ENCODE peak calls at places on chromosomes 3 and 15, in five cellular contexts. One of them, this sample, is unnamed.

GRCh38 chr15:66704783-66705113 is 2.7 kb downstream of the SMAD6 start:
- DNase-seq in endothelial cell of umbilical vein: no peak
- DNase-seq in stimulated activated CD4-positive, alpha-beta T cell treated with anti-CD3 and anti-CD28 coated beads, Interleukin-2, amount 100 ng/mL, for 48 hours: no peak
- DNase-seq in B cell: no peak
- DNase-seq in HFF-Myc: no peak
- DNase-seq in this sample: no peak

GRCh38 chr3:118942651-118943050 is 92.0 kb downstream of the IGSF11 start:
- DNase-seq in endothelial cell of umbilical vein: no peak
- DNase-seq in stimulated activated CD4-positive, alpha-beta T cell treated with anti-CD3 and anti-CD28 coated beads, Interleukin-2, amount 100 ng/mL, for 48 hours: no peak
- DNase-seq in B cell: no peak
- DNase-seq in HFF-Myc: no peak
- DNase-seq in this sample: no peak

GRCh38 chr3:165883126-165883525 is 45.9 kb upstream of the BCHE start:
- DNase-seq in endothelial cell of umbilical vein: no peak
- DNase-seq in stimulated activated CD4-positive, alpha-beta T cell treated with anti-CD3 and anti-CD28 coated beads, Interleukin-2, amount 100 ng/mL, for 48 hours: no peak
- DNase-seq in B cell: no peak
- DNase-seq in HFF-Myc: no peak
- DNase-seq in this sample: no peak

GRCh38 chr3:51982352-51982837 is 940 bp upstream of the ACY1 start:
- DNase-seq in endothelial cell of umbilical vein: no peak
- DNase-seq in stimulated activated CD4-positive, alpha-beta T cell treated with anti-CD3 and anti-CD28 coated beads, Interleukin-2, amount 100 ng/mL, for 48 hours: no peak
- DNase-seq in B cell: peak
- DNase-seq in HFF-Myc: no peak
- DNase-seq in this sample: no peak

GRCh38 chr3:195925746-195926145 is 17.4 kb upstream of the TNK2 start:
- DNase-seq in endothelial cell of umbilical vein: no peak
- DNase-seq in stimulated activated CD4-positive, alpha-beta T cell treated with anti-CD3 and anti-CD28 coated beads, Interleukin-2, amount 100 ng/mL, for 48 hours: no peak
- DNase-seq in B cell: no peak
- DNase-seq in HFF-Myc: no peak
- DNase-seq in this sample: no peak

GRCh38 chr3:59894425-59895146 is 844.8 kb upstream of the CFAP20DC start:
- DNase-seq in endothelial cell of umbilical vein: no peak
- DNase-seq in stimulated activated CD4-positive, alpha-beta T cell treated with anti-CD3 and anti-CD28 coated beads, Interleukin-2, amount 100 ng/mL, for 48 hours: no peak
- DNase-seq in B cell: no peak
- DNase-seq in HFF-Myc: no peak
- DNase-seq in this sample: no peak

GRCh38 chr3:4139462-4140140 is 163.6 kb upstream of the SETMAR start:
- DNase-seq in endothelial cell of umbilical vein: no peak
- DNase-seq in stimulated activated CD4-positive, alpha-beta T cell treated with anti-CD3 and anti-CD28 coated beads, Interleukin-2, amount 100 ng/mL, for 48 hours: no peak
- DNase-seq in B cell: no peak
- DNase-seq in HFF-Myc: no peak
- DNase-seq in this sample: no peak

GRCh38 chr3:49397470-49397869 is 14.3 kb downstream of the RHOA start:
- DNase-seq in endothelial cell of umbilical vein: peak
- DNase-seq in stimulated activated CD4-positive, alpha-beta T cell treated with anti-CD3 and anti-CD28 coated beads, Interleukin-2, amount 100 ng/mL, for 48 hours: no peak
- DNase-seq in B cell: peak
- DNase-seq in HFF-Myc: no peak
- DNase-seq in this sample: no peak

GRCh38 chr3:127802620-127803019 is 19.7 kb downstream of the MGLL start:
- DNase-seq in endothelial cell of umbilical vein: no peak
- DNase-seq in stimulated activated CD4-positive, alpha-beta T cell treated with anti-CD3 and anti-CD28 coated beads, Interleukin-2, amount 100 ng/mL, for 48 hours: no peak
- DNase-seq in B cell: no peak
- DNase-seq in HFF-Myc: no peak
- DNase-seq in this sample: no peak

GRCh38 chr15:60004846-60005351 is 788 bp downstream of the FOXB1 start:
- DNase-seq in endothelial cell of umbilical vein: peak
- DNase-seq in stimulated activated CD4-positive, alpha-beta T cell treated with anti-CD3 and anti-CD28 coated beads, Interleukin-2, amount 100 ng/mL, for 48 hours: no peak
- DNase-seq in B cell: no peak
- DNase-seq in HFF-Myc: no peak
- DNase-seq in this sample: no peak

GRCh38 chr15:100570282-100570681 is 31.7 kb downstream of the LINS1 start:
- DNase-seq in endothelial cell of umbilical vein: no peak
- DNase-seq in stimulated activated CD4-positive, alpha-beta T cell treated with anti-CD3 and anti-CD28 coated beads, Interleukin-2, amount 100 ng/mL, for 48 hours: no peak
- DNase-seq in B cell: no peak
- DNase-seq in HFF-Myc: no peak
- DNase-seq in this sample: no peak

GRCh38 chr3:125381743-125382142 is 6.6 kb upstream of the ZNF148 start:
- DNase-seq in endothelial cell of umbilical vein: peak
- DNase-seq in stimulated activated CD4-positive, alpha-beta T cell treated with anti-CD3 and anti-CD28 coated beads, Interleukin-2, amount 100 ng/mL, for 48 hours: peak
- DNase-seq in B cell: no peak
- DNase-seq in HFF-Myc: peak
- DNase-seq in this sample: no peak

GRCh38 chr3:39414421-39414907 is 7.9 kb downstream of the RPSA start:
- DNase-seq in endothelial cell of umbilical vein: no peak
- DNase-seq in stimulated activated CD4-positive, alpha-beta T cell treated with anti-CD3 and anti-CD28 coated beads, Interleukin-2, amount 100 ng/mL, for 48 hours: peak
- DNase-seq in B cell: no peak
- DNase-seq in HFF-Myc: no peak
- DNase-seq in this sample: no peak

GRCh38 chr15:51735211-51735610 is 2.2 kb downstream of the LYSMD2 start:
- DNase-seq in endothelial cell of umbilical vein: no peak
- DNase-seq in stimulated activated CD4-positive, alpha-beta T cell treated with anti-CD3 and anti-CD28 coated beads, Interleukin-2, amount 100 ng/mL, for 48 hours: no peak
- DNase-seq in B cell: peak
- DNase-seq in HFF-Myc: no peak
- DNase-seq in this sample: no peak

GRCh38 chr3:46378426-46378942 is 7.7 kb downstream of the CCR5 start:
- DNase-seq in endothelial cell of umbilical vein: peak
- DNase-seq in stimulated activated CD4-positive, alpha-beta T cell treated with anti-CD3 and anti-CD28 coated beads, Interleukin-2, amount 100 ng/mL, for 48 hours: peak
- DNase-seq in B cell: peak
- DNase-seq in HFF-Myc: no peak
- DNase-seq in this sample: no peak

GRCh38 chr15:58260911-58261267 is 122.7 kb downstream of the AQP9 start:
- DNase-seq in endothelial cell of umbilical vein: no peak
- DNase-seq in stimulated activated CD4-positive, alpha-beta T cell treated with anti-CD3 and anti-CD28 coated beads, Interleukin-2, amount 100 ng/mL, for 48 hours: no peak
- DNase-seq in B cell: no peak
- DNase-seq in HFF-Myc: no peak
- DNase-seq in this sample: no peak

GRCh38 chr3:118987466-118987865 is 47.2 kb downstream of the IGSF11 start:
- DNase-seq in endothelial cell of umbilical vein: no peak
- DNase-seq in stimulated activated CD4-positive, alpha-beta T cell treated with anti-CD3 and anti-CD28 coated beads, Interleukin-2, amount 100 ng/mL, for 48 hours: no peak
- DNase-seq in B cell: no peak
- DNase-seq in HFF-Myc: no peak
- DNase-seq in this sample: no peak

GRCh38 chr3:128217702-128218475 is 64.6 kb downstream of the EEFSEC start:
- DNase-seq in endothelial cell of umbilical vein: no peak
- DNase-seq in stimulated activated CD4-positive, alpha-beta T cell treated with anti-CD3 and anti-CD28 coated beads, Interleukin-2, amount 100 ng/mL, for 48 hours: no peak
- DNase-seq in B cell: no peak
- DNase-seq in HFF-Myc: no peak
- DNase-seq in this sample: no peak

GRCh38 chr3:136862611-136862951 is 573 bp downstream of the NCK1 start:
- DNase-seq in endothelial cell of umbilical vein: peak
- DNase-seq in stimulated activated CD4-positive, alpha-beta T cell treated with anti-CD3 and anti-CD28 coated beads, Interleukin-2, amount 100 ng/mL, for 48 hours: peak
- DNase-seq in B cell: no peak
- DNase-seq in HFF-Myc: no peak
- DNase-seq in this sample: no peak

GRCh38 chr15:36075333-36075732 is 504.1 kb upstream of the CDIN1 start:
- DNase-seq in endothelial cell of umbilical vein: no peak
- DNase-seq in stimulated activated CD4-positive, alpha-beta T cell treated with anti-CD3 and anti-CD28 coated beads, Interleukin-2, amount 100 ng/mL, for 48 hours: no peak
- DNase-seq in B cell: no peak
- DNase-seq in HFF-Myc: peak
- DNase-seq in this sample: no peak

GRCh38 chr3:42122261-42123011 is 31.3 kb downstream of the TRAK1 start:
- DNase-seq in endothelial cell of umbilical vein: no peak
- DNase-seq in stimulated activated CD4-positive, alpha-beta T cell treated with anti-CD3 and anti-CD28 coated beads, Interleukin-2, amount 100 ng/mL, for 48 hours: no peak
- DNase-seq in B cell: no peak
- DNase-seq in HFF-Myc: no peak
- DNase-seq in this sample: no peak

GRCh38 chr15:88800026-88800425 is 3.2 kb upstream of the ACAN start:
- DNase-seq in endothelial cell of umbilical vein: peak
- DNase-seq in stimulated activated CD4-positive, alpha-beta T cell treated with anti-CD3 and anti-CD28 coated beads, Interleukin-2, amount 100 ng/mL, for 48 hours: no peak
- DNase-seq in B cell: no peak
- DNase-seq in HFF-Myc: no peak
- DNase-seq in this sample: no peak

GRCh38 chr3:25094932-25095690 is 333.0 kb upstream of the RARB start:
- DNase-seq in endothelial cell of umbilical vein: no peak
- DNase-seq in stimulated activated CD4-positive, alpha-beta T cell treated with anti-CD3 and anti-CD28 coated beads, Interleukin-2, amount 100 ng/mL, for 48 hours: no peak
- DNase-seq in B cell: no peak
- DNase-seq in HFF-Myc: no peak
- DNase-seq in this sample: no peak

GRCh38 chr3:123346726-123347125 is 102.2 kb downstream of the ADCY5 start:
- DNase-seq in endothelial cell of umbilical vein: no peak
- DNase-seq in stimulated activated CD4-positive, alpha-beta T cell treated with anti-CD3 and anti-CD28 coated beads, Interleukin-2, amount 100 ng/mL, for 48 hours: no peak
- DNase-seq in B cell: no peak
- DNase-seq in HFF-Myc: no peak
- DNase-seq in this sample: no peak

GRCh38 chr3:38136272-38136806 is 588 bp downstream of the ACAA1 start:
- DNase-seq in endothelial cell of umbilical vein: no peak
- DNase-seq in stimulated activated CD4-positive, alpha-beta T cell treated with anti-CD3 and anti-CD28 coated beads, Interleukin-2, amount 100 ng/mL, for 48 hours: no peak
- DNase-seq in B cell: no peak
- DNase-seq in HFF-Myc: no peak
- DNase-seq in this sample: no peak

GRCh38 chr3:197501496-197501878 is 54.3 kb downstream of the BDH1 start:
- DNase-seq in endothelial cell of umbilical vein: no peak
- DNase-seq in stimulated activated CD4-positive, alpha-beta T cell treated with anti-CD3 and anti-CD28 coated beads, Interleukin-2, amount 100 ng/mL, for 48 hours: no peak
- DNase-seq in B cell: no peak
- DNase-seq in HFF-Myc: no peak
- DNase-seq in this sample: no peak

GRCh38 chr15:50907866-50908208 is 646 bp upstream of the AP4E1 start:
- DNase-seq in endothelial cell of umbilical vein: peak
- DNase-seq in stimulated activated CD4-positive, alpha-beta T cell treated with anti-CD3 and anti-CD28 coated beads, Interleukin-2, amount 100 ng/mL, for 48 hours: peak
- DNase-seq in B cell: peak
- DNase-seq in HFF-Myc: no peak
- DNase-seq in this sample: no peak

GRCh38 chr15:89893027-89893426 is 767 bp downstream of the AP3S2 start:
- DNase-seq in endothelial cell of umbilical vein: no peak
- DNase-seq in stimulated activated CD4-positive, alpha-beta T cell treated with anti-CD3 and anti-CD28 coated beads, Interleukin-2, amount 100 ng/mL, for 48 hours: no peak
- DNase-seq in B cell: no peak
- DNase-seq in HFF-Myc: no peak
- DNase-seq in this sample: no peak

GRCh38 chr3:48285675-48286074 is 44.8 kb downstream of the ZNF589 start:
- DNase-seq in endothelial cell of umbilical vein: no peak
- DNase-seq in stimulated activated CD4-positive, alpha-beta T cell treated with anti-CD3 and anti-CD28 coated beads, Interleukin-2, amount 100 ng/mL, for 48 hours: no peak
- DNase-seq in B cell: no peak
- DNase-seq in HFF-Myc: no peak
- DNase-seq in this sample: no peak

GRCh38 chr3:186254676-186255665 is 107.1 kb downstream of the DGKG start:
- DNase-seq in endothelial cell of umbilical vein: no peak
- DNase-seq in stimulated activated CD4-positive, alpha-beta T cell treated with anti-CD3 and anti-CD28 coated beads, Interleukin-2, amount 100 ng/mL, for 48 hours: peak
- DNase-seq in B cell: peak
- DNase-seq in HFF-Myc: no peak
- DNase-seq in this sample: no peak

GRCh38 chr15:39419651-39420050 is 161.2 kb upstream of the THBS1 start:
- DNase-seq in endothelial cell of umbilical vein: no peak
- DNase-seq in stimulated activated CD4-positive, alpha-beta T cell treated with anti-CD3 and anti-CD28 coated beads, Interleukin-2, amount 100 ng/mL, for 48 hours: no peak
- DNase-seq in B cell: no peak
- DNase-seq in HFF-Myc: no peak
- DNase-seq in this sample: no peak

GRCh38 chr3:52315977-52316764 is at the start of gene DNAH1:
- DNase-seq in endothelial cell of umbilical vein: no peak
- DNase-seq in stimulated activated CD4-positive, alpha-beta T cell treated with anti-CD3 and anti-CD28 coated beads, Interleukin-2, amount 100 ng/mL, for 48 hours: no peak
- DNase-seq in B cell: no peak
- DNase-seq in HFF-Myc: no peak
- DNase-seq in this sample: no peak

GRCh38 chr3:187759601-187760000 is 14.3 kb upstream of the BCL6 start:
- DNase-seq in endothelial cell of umbilical vein: no peak
- DNase-seq in stimulated activated CD4-positive, alpha-beta T cell treated with anti-CD3 and anti-CD28 coated beads, Interleukin-2, amount 100 ng/mL, for 48 hours: no peak
- DNase-seq in B cell: no peak
- DNase-seq in HFF-Myc: no peak
- DNase-seq in this sample: no peak

GRCh38 chr3:72334681-72335457 is 513.4 kb downstream of the SHQ1 start:
- DNase-seq in endothelial cell of umbilical vein: no peak
- DNase-seq in stimulated activated CD4-positive, alpha-beta T cell treated with anti-CD3 and anti-CD28 coated beads, Interleukin-2, amount 100 ng/mL, for 48 hours: no peak
- DNase-seq in B cell: no peak
- DNase-seq in HFF-Myc: no peak
- DNase-seq in this sample: no peak

GRCh38 chr3:195204360-195205166 is 66.4 kb downstream of the XXYLT1 start:
- DNase-seq in endothelial cell of umbilical vein: peak
- DNase-seq in stimulated activated CD4-positive, alpha-beta T cell treated with anti-CD3 and anti-CD28 coated beads, Interleukin-2, amount 100 ng/mL, for 48 hours: no peak
- DNase-seq in B cell: no peak
- DNase-seq in HFF-Myc: no peak
- DNase-seq in this sample: no peak

GRCh38 chr15:60575995-60576394 is 97.1 kb upstream of the ICE2 start:
- DNase-seq in endothelial cell of umbilical vein: no peak
- DNase-seq in stimulated activated CD4-positive, alpha-beta T cell treated with anti-CD3 and anti-CD28 coated beads, Interleukin-2, amount 100 ng/mL, for 48 hours: no peak
- DNase-seq in B cell: no peak
- DNase-seq in HFF-Myc: no peak
- DNase-seq in this sample: no peak

GRCh38 chr15:58309993-58310928 is 121.5 kb upstream of the LIPC start:
- DNase-seq in endothelial cell of umbilical vein: no peak
- DNase-seq in stimulated activated CD4-positive, alpha-beta T cell treated with anti-CD3 and anti-CD28 coated beads, Interleukin-2, amount 100 ng/mL, for 48 hours: no peak
- DNase-seq in B cell: no peak
- DNase-seq in HFF-Myc: no peak
- DNase-seq in this sample: no peak

GRCh38 chr15:66294932-66295235 is 1.5 kb downstream of the DIS3L start:
- DNase-seq in endothelial cell of umbilical vein: no peak
- DNase-seq in stimulated activated CD4-positive, alpha-beta T cell treated with anti-CD3 and anti-CD28 coated beads, Interleukin-2, amount 100 ng/mL, for 48 hours: no peak
- DNase-seq in B cell: no peak
- DNase-seq in HFF-Myc: no peak
- DNase-seq in this sample: no peak

GRCh38 chr15:72203507-72203837 is 5.9 kb upstream of the GRAMD2A start:
- DNase-seq in endothelial cell of umbilical vein: peak
- DNase-seq in stimulated activated CD4-positive, alpha-beta T cell treated with anti-CD3 and anti-CD28 coated beads, Interleukin-2, amount 100 ng/mL, for 48 hours: no peak
- DNase-seq in B cell: no peak
- DNase-seq in HFF-Myc: peak
- DNase-seq in this sample: peak